ENCODE peak calls at places on chromosome 12, in nine cellular contexts. U is transverse colon, O is adrenal gland, P is A549, I is tibial nerve, S is body of pancreas, F is GM12878, G is upper lobe of left lung, C is K562. Z is an unnamed sample. For H3K4me1, the result is how much of the 10 kb centered on the place peaks cover.

GRCh38 chr12:31783996-31784645 is 55.3 kb upstream of the AMN1 start:
- DNase-seq in P (no peak), C (no peak), S (no peak), F (no peak), U (no peak), I (no peak), O (no peak), G (no peak), Z (no peak)

GRCh38 chr12:58412466-58412865 is 471.1 kb downstream of the ATP23 start:
- DNase-seq in C (no peak), S (no peak), F (no peak), G (no peak), U (no peak), I (no peak), O (no peak), P (no peak), Z (no peak)

GRCh38 chr12:22855456-22855855 is 230.5 kb downstream of the ETNK1 start:
- DNase-seq in G (no peak), S (no peak), C (no peak), P (no peak), U (no peak), O (no peak), I (no peak), F (no peak), Z (no peak)

GRCh38 chr12:57965766-57966165 is 24.4 kb downstream of the ATP23 start:
- DNase-seq in P (no peak), G (no peak), I (no peak), C (no peak), F (no peak), S (no peak), U (no peak), O (no peak), Z (no peak)

GRCh38 chr12:128817115-128818015 is 6.4 kb downstream of the SLC15A4 start:
- DNase-seq in G (no peak), S (peak), P (no peak), O (peak), C (no peak), U (peak), I (no peak), F (peak), Z (peak)

GRCh38 chr12:68420225-68421008 is 88.3 kb upstream of the MDM1 start:
- DNase-seq in G (no peak), S (peak), O (peak), F (no peak), I (peak), P (no peak), U (no peak), C (no peak), Z (no peak)

GRCh38 chr12:101747695-101748094 is 8.4 kb upstream of the SYCP3 start:
- DNase-seq in F (no peak), O (no peak), G (no peak), I (no peak), U (no peak), P (no peak), C (no peak), S (no peak), Z (no peak)

GRCh38 chr12:103269962-103270361 is 225.8 kb downstream of the C12orf42 start:
- DNase-seq in I (no peak), S (no peak), F (no peak), P (no peak), G (no peak), U (no peak), C (no peak), O (no peak), Z (no peak)

GRCh38 chr12:39368096-39368495 is 74.8 kb downstream of the KIF21A start:
- DNase-seq in G (no peak), I (no peak), P (no peak), C (no peak), O (no peak), U (no peak), S (no peak), F (no peak), Z (no peak)

GRCh38 chr12:6620137-6620884 is 13.1 kb upstream of the CHD4 start:
- DNase-seq in G (peak), I (no peak), S (peak), F (no peak), U (no peak), P (no peak), O (no peak), C (no peak), Z (peak)

GRCh38 chr12:107580750-107581529 is 104.7 kb upstream of the PWP1 start:
- DNase-seq in S (no peak), G (peak), P (no peak), C (no peak), U (no peak), F (no peak), I (no peak), O (no peak), Z (no peak)

GRCh38 chr12:57072661-57073060 is 5.9 kb downstream of the NEMP1 start:
- DNase-seq in U (no peak), F (no peak), C (no peak), G (no peak), S (no peak), P (no peak), I (no peak), O (no peak), Z (no peak)

GRCh38 chr12:3205742-3206519 is 128.8 kb downstream of the TSPAN9 start:
- DNase-seq in O (no peak), S (peak), F (no peak), C (no peak), P (no peak), G (no peak), U (no peak), I (no peak), Z (no peak)

GRCh38 chr12:119624971-119625370 is 31.4 kb downstream of the TMEM233 start:
- DNase-seq in C (no peak), F (no peak), O (no peak), G (no peak), U (no peak), I (no peak), P (no peak), S (no peak), Z (no peak)

GRCh38 chr12:106235770-106236169 is 12.1 kb downstream of the CKAP4 start:
- DNase-seq in O (no peak), P (no peak), F (no peak), C (no peak), U (no peak), S (no peak), G (no peak), I (no peak), Z (no peak)

GRCh38 chr12:82329508-82329907 is 28.7 kb downstream of the CCDC59 start:
- DNase-seq in I (no peak), U (no peak), G (no peak), O (no peak), C (no peak), F (no peak), S (no peak), P (no peak), Z (no peak)

GRCh38 chr12:31687101-31687527 is 27.6 kb downstream of the ETFBKMT start:
- DNase-seq in S (peak), P (no peak), O (no peak), C (no peak), F (peak), I (no peak), G (no peak), U (no peak), Z (no peak)

GRCh38 chr12:112750971-112751370 is 40.6 kb upstream of the RPH3A start:
- DNase-seq in U (no peak), C (no peak), O (no peak), S (no peak), F (no peak), P (no peak), G (no peak), I (no peak), Z (no peak)

GRCh38 chr12:24394246-24394645 is 444.8 kb upstream of the SOX5 start:
- DNase-seq in I (no peak), O (no peak), C (no peak), P (no peak), S (no peak), U (no peak), G (no peak), F (no peak), Z (peak)

GRCh38 chr12:107263980-107264379 is 170.6 kb upstream of the CRY1 start:
- DNase-seq in P (no peak), G (no peak), U (no peak), I (no peak), S (no peak), C (no peak), O (no peak), F (no peak), Z (no peak)

GRCh38 chr12:5503774-5504173 is 71.9 kb downstream of the NTF3 start:
- DNase-seq in U (peak), S (no peak), O (no peak), P (no peak), F (no peak), C (no peak), I (no peak), G (no peak), Z (no peak)

GRCh38 chr12:113306382-113306781 is 28.5 kb downstream of the SLC8B1 start:
- DNase-seq in U (no peak), O (no peak), C (no peak), P (no peak), S (no peak), G (no peak), F (no peak), I (no peak), Z (no peak)

GRCh38 chr12:51631591-51631990 is 40.6 kb downstream of the SCN8A start:
- DNase-seq in U (no peak), S (no peak), O (peak), F (no peak), P (peak), I (no peak), C (no peak), G (no peak), Z (no peak)

GRCh38 chr12:16611146-16611545 is 5.2 kb upstream of the LMO3 start:
- DNase-seq in U (no peak), G (no peak), S (no peak), F (no peak), P (no peak), O (no peak), I (no peak), C (no peak), Z (no peak)

GRCh38 chr12:103268831-103269514 is 226.8 kb downstream of the C12orf42 start:
- DNase-seq in G (no peak), P (no peak), O (peak), C (no peak), F (no peak), S (no peak), U (no peak), I (no peak), Z (no peak)

GRCh38 chr12:121611306-121611705 is 15.0 kb upstream of the ORAI1 start:
- DNase-seq in G (peak), O (no peak), S (no peak), C (peak), I (no peak), F (no peak), U (peak), P (no peak), Z (no peak)

GRCh38 chr12:49548481-49548821 is 9.6 kb downstream of the KCNH3 start:
- DNase-seq in F (no peak), S (no peak), G (no peak), C (no peak), P (no peak), I (no peak), O (no peak), U (no peak), Z (no peak)

GRCh38 chr12:58750484-58750883 is 169.8 kb downstream of the LRIG3 start:
- DNase-seq in U (no peak), C (no peak), F (no peak), G (no peak), I (peak), O (no peak), P (peak), S (no peak), Z (no peak)

GRCh38 chr12:56657416-56658379 is 11.9 kb upstream of the ATP5F1B start:
- DNase-seq in U (no peak), I (no peak), O (peak), S (no peak), F (no peak), G (no peak), C (no peak), P (no peak), Z (no peak)

GRCh38 chr12:4288296-4289019 is 14.9 kb downstream of the CCND2 start:
- DNase-seq in U (no peak), F (no peak), P (no peak), G (no peak), I (no peak), S (no peak), C (no peak), O (no peak), Z (no peak)

GRCh38 chr12:118821386-118821928 is 159.9 kb upstream of the SRRM4 start:
- DNase-seq in U (no peak), C (no peak), P (no peak), G (no peak), I (no peak), O (no peak), S (no peak), F (no peak), Z (no peak)

GRCh38 chr12:124577374-124577773 is 10.0 kb upstream of the NCOR2 start:
- DNase-seq in I (no peak), G (no peak), S (no peak), P (no peak), F (no peak), O (no peak), U (no peak), C (no peak), Z (no peak)

GRCh38 chr12:100919116-100919515 is 124.5 kb downstream of the ANO4 start:
- DNase-seq in S (no peak), G (no peak), I (no peak), U (no peak), P (no peak), C (no peak), O (no peak), F (no peak), Z (no peak)

GRCh38 chr12:3704512-3705348 is 48.2 kb downstream of the CRACR2A start:
- DNase-seq in C (no peak), O (no peak), G (no peak), P (no peak), U (no peak), S (no peak), I (no peak), F (no peak), Z (no peak)

GRCh38 chr12:46524778-46525177 is 152.2 kb upstream of the SLC38A2 start:
- DNase-seq in S (peak), F (no peak), U (peak), O (peak), I (peak), G (no peak), C (no peak), P (no peak), Z (peak)

GRCh38 chr12:77968571-77968970 is 137.9 kb downstream of the NAV3 start:
- DNase-seq in G (no peak), I (no peak), C (no peak), F (no peak), U (no peak), P (no peak), O (no peak), S (no peak), Z (no peak)

GRCh38 chr12:89414851-89415250 is 62.5 kb upstream of the DUSP6 start:
- DNase-seq in O (no peak), S (no peak), I (no peak), U (no peak), C (no peak), P (no peak), G (no peak), F (no peak), Z (no peak)

GRCh38 chr12:124548854-124549378 is 18.5 kb downstream of the NCOR2 start:
- DNase-seq in P (no peak), U (peak), F (no peak), O (peak), G (peak), C (no peak), I (peak), S (peak), Z (no peak)

GRCh38 chr12:44835641-44836379 is 40.3 kb downstream of the NELL2 start:
- DNase-seq in C (no peak), P (no peak), G (no peak), O (no peak), I (no peak), U (no peak), S (peak), F (no peak), Z (no peak)

GRCh38 chr12:44842669-44843068 is 33.4 kb downstream of the NELL2 start:
- DNase-seq in G (no peak), F (no peak), P (no peak), O (no peak), C (no peak), S (no peak), U (no peak), I (no peak), Z (no peak)

GRCh38 chr12:44837114-44837800 is 38.9 kb downstream of the NELL2 start:
- DNase-seq in U (no peak), O (no peak), I (no peak), F (no peak), P (no peak), S (no peak), C (no peak), G (no peak), Z (no peak)

GRCh38 chr12:44839785-44840184 is 36.3 kb downstream of the NELL2 start:
- DNase-seq in F (no peak), P (no peak), U (no peak), O (no peak), C (no peak), S (no peak), I (no peak), G (no peak), Z (no peak)
- H3K4me1 ChIP-seq in F (under half), P (under half), U (under half), O (under half), C (under half), S (under half), I (under half), G (under half), Z (under half)

DNA sequence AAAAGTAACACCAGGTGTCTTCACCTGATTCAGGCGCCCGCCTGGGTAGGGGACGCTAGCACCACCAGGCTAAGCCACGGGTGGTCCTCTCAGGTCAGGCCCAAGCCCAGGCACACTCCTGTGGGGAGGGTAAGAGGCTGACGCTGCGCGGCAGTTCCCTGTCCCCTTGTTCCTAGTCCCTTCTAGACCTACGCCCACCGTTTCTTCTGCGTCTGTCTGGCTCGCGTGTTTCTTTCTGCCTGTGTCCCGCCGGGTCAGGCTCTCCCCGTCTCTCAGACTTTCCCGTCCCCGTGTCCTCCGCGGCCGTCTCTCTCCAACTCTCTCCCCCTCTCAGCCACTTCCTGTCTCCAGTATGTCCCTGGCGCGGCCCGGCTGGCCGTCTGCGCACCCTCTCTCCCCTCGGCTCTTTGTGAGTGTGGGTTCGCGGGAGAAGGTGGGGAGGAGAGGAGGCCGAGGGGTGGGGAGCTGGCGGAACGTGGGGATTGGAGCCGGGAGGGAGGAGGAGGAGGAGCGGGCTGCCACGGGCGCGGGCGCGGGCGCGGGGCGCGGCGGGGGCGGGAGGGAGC is 3.1 kb upstream of the TNS2 start:
- DNase-seq in O (peak), G (peak), I (peak), S (peak), F (no peak), U (peak), P (peak), C (peak), Z (peak)
- TF ChIP-seq POLR2A in O (peak), G (no peak), I (peak), S (peak), F (no peak), U (peak), P (peak), C (peak), Z (peak)

GRCh38 chr12:108613548-108613947 is 15.7 kb upstream of the TMEM119 start:
- DNase-seq in F (no peak), G (no peak), U (no peak), I (no peak), C (no peak), P (peak), S (no peak), O (peak), Z (no peak)

GRCh38 chr12:108614639-108615038 is 16.8 kb upstream of the TMEM119 start:
- DNase-seq in O (no peak), S (no peak), P (no peak), F (no peak), U (no peak), C (no peak), I (no peak), G (no peak), Z (no peak)

GRCh38 chr12:108612788-108613282 is 15.0 kb upstream of the TMEM119 start:
- DNase-seq in G (no peak), P (no peak), I (no peak), C (no peak), F (no peak), S (no peak), O (no peak), U (no peak), Z (no peak)

GRCh38 chr12:108615918-108616317 is 17.8 kb downstream of the SELPLG start:
- DNase-seq in C (no peak), U (no peak), F (no peak), G (no peak), P (no peak), S (no peak), O (no peak), I (no peak), Z (no peak)

GRCh38 chr12:108614041-108614440 is 16.2 kb upstream of the TMEM119 start:
- DNase-seq in G (no peak), U (no peak), I (no peak), S (no peak), P (no peak), F (no peak), C (no peak), O (no peak), Z (no peak)
- H3K4me1 ChIP-seq in G (under half), U (under half), I (under half), S (under half), P (under half), F (half or more), C (under half), O (under half), Z (under half)

DNA sequence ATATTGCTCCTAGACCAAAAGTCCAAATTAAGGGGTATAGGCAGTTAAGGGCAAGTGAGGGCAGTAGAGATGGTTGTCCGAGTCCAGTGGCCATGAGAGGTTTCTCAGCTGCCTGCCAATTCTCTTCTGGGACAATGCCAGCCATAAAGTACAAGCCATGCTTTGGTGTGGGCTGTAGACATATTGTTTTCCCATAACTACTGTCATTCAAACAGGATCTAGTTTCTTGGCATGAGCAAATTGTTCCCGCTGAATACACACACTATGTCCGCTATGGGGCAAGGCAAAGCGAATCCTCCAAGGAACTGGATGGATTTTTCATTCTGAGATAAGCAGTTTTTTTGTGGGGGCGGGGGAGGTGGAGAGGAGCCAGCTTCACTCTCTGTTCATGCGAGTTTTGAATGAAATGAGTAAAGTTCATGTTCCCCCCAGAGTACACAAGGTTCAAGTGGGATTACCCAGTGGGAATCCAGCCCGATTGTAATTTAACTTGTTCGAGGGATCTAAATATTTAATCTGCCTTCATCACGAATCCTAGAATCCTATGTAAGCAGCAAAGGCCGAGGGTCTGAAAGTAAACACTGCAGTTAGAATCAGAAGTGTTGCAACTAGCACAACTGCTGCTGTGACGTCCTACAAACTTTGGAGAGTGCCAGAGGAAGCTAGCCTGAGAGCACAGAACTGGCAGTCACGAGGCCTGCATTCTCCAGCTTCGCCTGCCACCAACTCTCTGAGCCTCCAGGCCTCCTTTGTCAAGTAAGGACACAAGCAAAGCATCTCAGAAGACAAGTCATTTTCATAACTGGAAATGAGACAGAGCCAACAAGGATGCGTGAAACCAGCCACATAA is 137.0 kb downstream of the CRADD start:
- DNase-seq in F (no peak), U (peak), P (no peak), I (peak), O (peak), C (peak), S (peak), G (no peak), Z (peak)
- TF ChIP-seq POLR2A in F (no peak), U (no peak), P (no peak), I (no peak), O (no peak), C (no peak), S (no peak), G (no peak), Z (no peak)